ENCODE peak calls at places on chromosomes 13 and 19, in seven cellular contexts. Y, A, Q, L, V, H and S are unnamed samples.
A peak's percentile ranks its signal among the peaks of the same experiment; 100 is the strongest.

GRCh38 chr13:97141564-97142005 is 80.5 kb upstream of the MBNL2 start:
- DNase-seq in Y (peak; percentile 73), A (no peak), Q (no peak), L (no peak), V (peak; percentile 88), H (peak; percentile 71), S (peak; percentile 56)

GRCh38 chr13:94345374-94346195 is 133.9 kb downstream of the DCT start:
- DNase-seq in Y (no peak), A (no peak), Q (peak; percentile 51), L (no peak), V (no peak), H (no peak), S (no peak)

GRCh38 chr13:49046002-49046401 is 70.3 kb downstream of the FNDC3A start:
- DNase-seq in Y (no peak), A (no peak), Q (no peak), L (no peak), V (no peak), H (no peak), S (no peak)

GRCh38 chr19:33789344-33789743 is 7.3 kb upstream of the KCTD15 start:
- DNase-seq in Y (no peak), A (no peak), Q (no peak), L (no peak), V (no peak), H (no peak), S (no peak)

GRCh38 chr19:31347828-31348314 is 1.4 kb downstream of the TSHZ3 start:
- DNase-seq in Y (peak; percentile 78), A (no peak), Q (no peak), L (no peak), V (no peak), H (no peak), S (no peak)

GRCh38 chr13:85700909-85701308 is 98.3 kb downstream of the SLITRK6 start:
- DNase-seq in Y (no peak), A (no peak), Q (no peak), L (no peak), V (no peak), H (no peak), S (no peak)

GRCh38 chr19:10424011-10424637 is 3.8 kb downstream of the PDE4A start:
- DNase-seq in Y (peak; percentile 87), A (peak; percentile 97), Q (peak; percentile 97), L (no peak), V (peak; percentile 86), H (peak; percentile 88), S (peak; percentile 87)

GRCh38 chr19:44598355-44598754 is 15.0 kb upstream of the IGSF23 start:
- DNase-seq in Y (no peak), A (no peak), Q (no peak), L (no peak), V (no peak), H (no peak), S (no peak)

GRCh38 chr13:24085662-24086061 is 74.9 kb upstream of the SPATA13 start:
- DNase-seq in Y (no peak), A (no peak), Q (no peak), L (no peak), V (no peak), H (no peak), S (peak; percentile 48)

GRCh38 chr19:37855098-37855497 is 51.3 kb downstream of the WDR87 start:
- DNase-seq in Y (no peak), A (no peak), Q (peak; percentile 95), L (no peak), V (peak; percentile 8), H (no peak), S (no peak)

GRCh38 chr19:53037101-53038097 is 7.1 kb upstream of the ERVV-2 start:
- DNase-seq in Y (no peak), A (peak; percentile 58), Q (peak; percentile 85), L (no peak), V (no peak), H (peak; percentile 47), S (no peak)

GRCh38 chr19:2770055-2771013 is 12.7 kb downstream of the SGTA start:
- DNase-seq in Y (peak; percentile 88), A (no peak), Q (no peak), L (no peak), V (peak; percentile 51), H (no peak), S (no peak)

GRCh38 chr19:19746286-19747213 is 13.6 kb upstream of the ZNF14 start:
- DNase-seq in Y (no peak), A (no peak), Q (peak; percentile 15), L (no peak), V (no peak), H (peak; percentile 21), S (peak; percentile 9)

GRCh38 chr19:48770223-48770622 is 14.9 kb downstream of the FGF21 start:
- DNase-seq in Y (no peak), A (no peak), Q (no peak), L (no peak), V (no peak), H (no peak), S (no peak)

GRCh38 chr19:9040131-9040530 is 29.9 kb upstream of the MUC16 start:
- DNase-seq in Y (no peak), A (no peak), Q (no peak), L (no peak), V (no peak), H (no peak), S (no peak)

GRCh38 chr13:39311619-39312018 is 273.4 kb downstream of the NHLRC3 start:
- DNase-seq in Y (no peak), A (no peak), Q (no peak), L (no peak), V (no peak), H (no peak), S (no peak)

GRCh38 chr19:53160350-53160749 is 1.5 kb upstream of the ZNF347 start:
- DNase-seq in Y (no peak), A (no peak), Q (no peak), L (no peak), V (no peak), H (no peak), S (no peak)

GRCh38 chr13:73065665-73066350 is 7.0 kb downstream of the KLF5 start:
- DNase-seq in Y (no peak), A (no peak), Q (no peak), L (no peak), V (peak; percentile 49), H (no peak), S (no peak)

GRCh38 chr19:50331187-50332013 is 2.2 kb upstream of the KCNC3 start:
- DNase-seq in Y (no peak), A (peak; percentile 61), Q (no peak), L (no peak), V (no peak), H (no peak), S (no peak)

GRCh38 chr19:12913871-12914690 is 5.0 kb downstream of the SYCE2 start:
- DNase-seq in Y (peak; percentile 74), A (no peak), Q (no peak), L (no peak), V (peak; percentile 45), H (no peak), S (no peak)

GRCh38 chr13:51643882-51644281 is 59.6 kb downstream of the WDFY2 start:
- DNase-seq in Y (no peak), A (no peak), Q (no peak), L (no peak), V (no peak), H (no peak), S (no peak)

GRCh38 chr13:45879666-45880065 is 28.1 kb upstream of the SIAH3 start:
- DNase-seq in Y (no peak), A (peak; percentile 57), Q (no peak), L (no peak), V (peak; percentile 10), H (peak; percentile 14), S (peak; percentile 48)

GRCh38 chr19:39428309-39429112 is 7.2 kb downstream of the RPS16 start:
- DNase-seq in Y (peak; percentile 88), A (peak; percentile 88), Q (no peak), L (no peak), V (peak; percentile 51), H (no peak), S (peak; percentile 52)

GRCh38 chr13:75021151-75021550 is 460.8 kb downstream of the TBC1D4 start:
- DNase-seq in Y (no peak), A (no peak), Q (no peak), L (no peak), V (no peak), H (no peak), S (no peak)
- TF ChIP-seq EP300 in Y (no peak), A (no peak), Q (no peak), L (no peak), V (no peak), H (no peak), S (no peak)

DNA sequence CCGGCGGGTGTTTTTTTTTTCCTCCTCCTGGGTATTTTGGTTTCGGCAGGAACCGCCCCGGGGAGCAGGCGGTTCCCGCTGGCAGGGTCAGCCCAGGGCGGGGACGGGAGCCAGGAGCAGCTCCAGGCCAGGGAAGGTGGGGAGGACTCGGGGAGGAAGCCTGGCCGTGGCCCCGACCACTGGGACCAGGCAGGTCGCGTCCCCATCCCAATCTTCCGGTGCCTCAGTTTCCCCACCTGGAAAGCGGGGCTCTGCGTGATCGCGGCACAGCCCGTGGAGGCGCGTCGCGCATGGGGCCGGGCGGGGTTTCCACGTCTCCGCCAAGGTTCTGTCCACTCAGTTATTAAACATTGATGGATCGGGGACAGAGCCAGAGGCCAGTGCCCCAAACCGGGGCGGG is 34.8 kb downstream of the IL12RB1 start:
- DNase-seq in Y (peak; percentile 69), A (no peak), Q (no peak), L (no peak), V (no peak), H (no peak), S (peak; percentile 64)
- TF ChIP-seq POLR2AphosphoS5 in Y (no peak), A (no peak), Q (no peak), L (peak; percentile 7), V (no peak), H (no peak), S (no peak)

DNA sequence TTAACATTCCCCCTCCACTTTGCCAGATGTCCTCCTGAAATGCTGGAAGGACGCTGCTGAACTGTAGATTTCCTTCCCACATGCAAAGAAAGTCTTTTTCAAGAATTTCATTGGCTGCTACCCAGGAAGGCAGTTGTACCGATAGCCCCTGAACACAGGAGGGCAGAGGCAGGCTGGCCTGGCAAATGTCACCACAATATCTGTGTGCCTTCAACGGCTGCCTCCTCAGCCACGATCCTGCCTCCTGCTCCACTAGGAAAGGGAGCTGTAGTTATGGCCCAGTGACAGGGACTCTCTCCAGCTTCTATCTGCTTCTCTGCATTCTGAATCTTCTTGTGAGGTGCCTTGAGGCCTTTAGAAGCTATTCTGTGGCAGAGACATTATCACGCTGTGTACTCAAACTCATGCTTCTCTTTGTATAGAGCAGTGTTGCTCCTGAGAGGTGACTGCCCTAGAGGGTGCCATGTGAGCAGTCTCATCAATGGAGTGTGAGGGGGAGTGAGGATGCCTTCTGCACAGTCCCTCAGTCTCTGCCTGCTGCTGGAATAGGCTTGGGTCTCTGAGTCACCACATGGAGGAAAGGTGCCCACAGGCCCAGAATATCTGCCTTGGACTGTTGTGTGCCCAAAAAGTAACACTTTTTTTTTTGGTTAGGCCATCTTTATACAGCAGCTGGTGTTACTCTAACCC is 279.8 kb downstream of the DNAJC15 start:
- DNase-seq in Y (peak; percentile 80), A (peak; percentile 72), Q (peak; percentile 79), L (no peak), V (peak; percentile 28), H (no peak), S (peak; percentile 78)
- TF ChIP-seq CTCF in Y (peak; percentile 33), A (peak; percentile 74), Q (peak; percentile 64), L (peak; percentile 34), V (peak; percentile 31), H (no peak), S (peak; percentile 66)

DNA sequence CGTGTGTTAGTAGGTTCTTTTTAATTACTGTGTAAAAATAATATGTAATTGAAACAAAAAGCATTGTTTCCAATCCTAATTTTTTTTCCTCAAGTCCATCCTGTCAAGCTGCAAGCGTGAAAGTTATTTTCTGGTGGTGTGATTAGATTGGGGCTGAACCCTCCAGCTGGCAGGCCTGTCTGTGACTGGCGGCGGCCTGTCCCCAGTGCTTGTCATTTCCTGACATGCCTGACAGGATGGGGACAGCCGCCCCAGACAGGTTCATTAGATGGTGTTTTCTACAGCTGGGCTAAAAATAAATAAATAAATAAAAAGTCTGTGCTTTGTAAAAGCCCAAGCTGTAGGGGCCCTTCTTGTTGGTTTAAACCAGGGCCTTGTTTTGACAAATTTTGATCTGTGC is 53.7 kb upstream of the MAB21L1 start:
- DNase-seq in Y (no peak), A (no peak), Q (peak; percentile 65), L (no peak), V (no peak), H (no peak), S (no peak)
- TF ChIP-seq EP300 in Y (no peak), A (no peak), Q (no peak), L (no peak), V (no peak), H (no peak), S (no peak)